ENCODE peak calls at places on chromosomes 4 and X, in five cellular contexts. G is B cell, I is hepatocyte, S is RWPE1, T is mucosa of descending colon. L is an unnamed sample.

GRCh38 chr4:115723621-115724020 is 610.2 kb upstream of the NDST4 start:
- DNase-seq in G (no peak), I (no peak), S (no peak), T (no peak), L (no peak)

GRCh38 chr4:78483811-78484210 is 67.8 kb upstream of the ANXA3 start:
- DNase-seq in G (no peak), I (no peak), S (no peak), T (no peak), L (no peak)

GRCh38 chrX:63932006-63932405 is 147.0 kb upstream of the ARHGEF9 start:
- DNase-seq in G (no peak), I (no peak), S (no peak), T (no peak), L (no peak)

GRCh38 chr4:151728679-151729078 is 32.1 kb downstream of the GATB start:
- DNase-seq in G (no peak), I (no peak), S (no peak), T (no peak), L (no peak)

GRCh38 chrX:22746081-22746480 is 253.7 kb upstream of the DDX53 start:
- DNase-seq in G (no peak), I (no peak), S (no peak), T (no peak), L (no peak)

GRCh38 chr4:26220704-26221103 is 100.1 kb upstream of the RBPJ start:
- DNase-seq in G (no peak), I (no peak), S (peak), T (no peak), L (no peak)

GRCh38 chrX:19152762-19153161 is 30.5 kb upstream of the ADGRG2 start:
- DNase-seq in G (no peak), I (no peak), S (peak), T (no peak), L (no peak)

GRCh38 chrX:100615015-100615414 is 21.6 kb downstream of the TSPAN6 start:
- DNase-seq in G (no peak), I (peak), S (peak), T (no peak), L (peak)

GRCh38 chr4:1402021-1402515 is 4.2 kb downstream of the NKX1-1 start:
- DNase-seq in G (peak), I (peak), S (no peak), T (no peak), L (no peak)

GRCh38 chrX:64204701-64205440 is 637 bp downstream of the AMER1 start:
- DNase-seq in G (peak), I (peak), S (peak), T (peak), L (peak)

GRCh38 chr4:67712000-67712625 is 11.2 kb upstream of the UBA6 start:
- DNase-seq in G (no peak), I (no peak), S (no peak), T (no peak), L (no peak)

GRCh38 chr4:138110815-138111214 is 131.3 kb downstream of the SLC7A11 start:
- DNase-seq in G (no peak), I (no peak), S (no peak), T (no peak), L (no peak)

GRCh38 chrX:115284877-115285276 is 4.6 kb upstream of the LUZP4 start:
- DNase-seq in G (no peak), I (no peak), S (no peak), T (no peak), L (no peak)

GRCh38 chr4:101066586-101066985 is 280.7 kb downstream of the PPP3CA start:
- DNase-seq in G (no peak), I (no peak), S (no peak), T (no peak), L (no peak)

GRCh38 chr4:152620915-152621314 is 58.9 kb downstream of the TMEM154 start:
- DNase-seq in G (no peak), I (no peak), S (no peak), T (no peak), L (no peak)

GRCh38 chr4:80466618-80467017 is 131.1 kb downstream of the CFAP299 start:
- DNase-seq in G (no peak), I (no peak), S (no peak), T (no peak), L (no peak)

GRCh38 chrX:115068896-115069295 is 51.5 kb upstream of the IL13RA2 start:
- DNase-seq in G (no peak), I (no peak), S (no peak), T (no peak), L (no peak)

DNA sequence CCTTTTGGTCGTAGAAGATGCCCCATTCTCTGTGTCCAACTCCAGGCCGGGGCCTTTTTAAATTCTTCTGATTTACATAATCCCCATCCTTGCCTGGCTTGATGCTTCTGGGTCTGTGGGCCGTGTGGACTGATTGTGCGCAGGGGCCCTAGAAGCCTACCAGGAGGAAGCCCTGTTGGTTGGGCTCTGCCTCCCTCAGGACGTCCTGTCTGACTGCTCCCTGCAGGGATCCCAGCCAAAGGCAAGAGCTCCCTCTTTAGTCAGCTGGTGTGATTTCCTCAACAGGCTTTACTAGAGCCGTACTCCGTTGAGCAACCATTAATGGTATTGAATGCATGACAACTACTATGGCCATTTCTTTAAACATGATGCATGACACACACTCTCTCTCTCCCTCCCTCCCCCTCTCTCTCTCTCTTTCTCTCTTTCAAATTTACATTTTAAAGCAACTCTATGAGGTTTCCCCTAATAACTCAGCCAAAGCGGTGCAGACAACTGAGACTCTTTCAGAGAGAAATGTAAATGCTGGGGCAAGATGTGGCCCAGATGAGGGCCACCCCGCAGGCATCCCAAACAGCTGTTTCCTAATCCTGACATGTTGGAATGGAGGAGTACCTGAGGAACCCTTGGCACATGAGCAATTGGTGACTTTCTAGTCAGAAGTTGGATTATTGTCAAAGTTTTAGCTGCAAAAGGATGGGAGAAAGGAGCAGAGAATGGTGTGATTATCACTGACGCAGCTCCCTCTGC is 117.3 kb downstream of the DRD5 start:
- DNase-seq in G (no peak), I (peak), S (peak), T (peak), L (peak)
- TF ChIP-seq CTCF in G (no peak), I (peak), S (no peak), T (no peak), L (peak)

DNA sequence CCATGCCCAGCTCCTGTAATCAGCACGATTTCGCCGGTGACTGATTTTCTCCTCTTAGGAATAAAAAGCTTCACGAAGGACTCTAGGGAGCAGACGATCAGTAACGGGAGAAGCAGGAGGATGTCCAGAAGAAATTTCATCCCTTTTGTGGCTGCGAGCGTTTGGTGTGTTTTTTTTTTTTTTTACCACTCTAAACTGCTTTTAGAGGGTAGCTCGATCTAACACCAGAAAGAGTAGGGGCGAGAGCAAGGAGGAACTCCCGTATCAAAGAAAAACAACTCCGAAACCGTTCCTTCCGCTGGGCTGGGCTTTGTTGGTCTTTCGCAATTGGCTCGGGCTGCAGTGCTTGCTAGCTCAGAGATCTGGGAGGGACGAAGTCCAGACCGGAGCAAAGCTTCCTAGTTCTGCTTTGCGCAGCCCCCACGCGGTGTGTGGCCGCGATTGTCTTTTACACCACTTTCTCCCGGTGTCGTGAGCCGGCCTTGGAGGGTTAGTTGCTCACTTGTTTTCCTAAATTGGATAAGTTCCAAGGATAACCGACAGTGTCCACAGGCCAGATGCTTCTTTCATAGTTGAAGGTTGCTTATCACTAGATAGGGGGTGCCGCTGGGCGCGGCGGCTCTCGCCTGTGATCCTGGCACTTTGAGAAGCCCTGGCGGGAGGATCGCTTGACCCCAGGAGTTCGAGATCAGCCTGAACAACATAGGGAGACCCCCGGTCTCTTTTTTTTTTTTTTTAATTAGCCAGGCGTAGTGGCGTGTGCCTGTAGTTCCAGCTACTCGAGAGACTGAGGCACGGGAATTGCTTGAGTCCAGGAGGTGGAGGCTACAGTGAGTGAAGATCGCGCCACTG is at the start of gene HSD17B11:
- DNase-seq in G (peak), I (peak), S (peak), T (peak), L (peak)
- TF ChIP-seq CTCF in G (no peak), I (peak), S (no peak), T (no peak), L (no peak)

DNA sequence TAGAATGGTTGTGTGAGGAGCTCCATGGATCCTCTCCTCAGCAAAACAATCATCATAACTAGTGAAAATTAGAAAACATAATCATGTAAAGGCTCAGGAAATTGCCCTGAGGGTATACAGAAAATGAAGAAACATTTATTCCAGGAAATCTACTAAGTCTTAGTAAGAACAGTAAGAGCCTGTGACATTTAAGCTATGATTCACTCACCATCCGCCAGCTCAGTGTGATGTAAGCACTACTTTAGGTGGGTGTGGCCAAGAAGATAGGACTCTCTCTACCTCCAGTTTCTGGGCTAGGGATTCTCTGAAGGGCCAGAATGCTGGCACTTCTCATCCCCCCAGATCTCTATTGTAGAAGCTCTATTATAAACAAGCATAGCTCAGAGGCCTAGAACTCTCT is 147.5 kb downstream of the DLG3 start:
- DNase-seq in G (no peak), I (peak), S (peak), T (no peak), L (no peak)
- TF ChIP-seq CTCF in G (no peak), I (no peak), S (no peak), T (no peak), L (no peak)

GRCh38 chr4:129900430-129900953 is 804.5 kb downstream of the C4orf33 start:
- DNase-seq in G (no peak), I (peak), S (no peak), T (no peak), L (no peak)
- TF ChIP-seq CTCF in G (no peak), I (no peak), S (no peak), T (no peak), L (no peak)

L was measured in GM13976.